ENCODE peak calls at places on chromosomes 5 and 9, in four cellular contexts. Y is RWPE1; J is NCI-H2171; U is stimulated activated naive CD8-positive, alpha-beta T cell treated with anti-CD3 and anti-CD28 coated beads, Interleukin-15, amount 100 ng/mL, for 72 hours. A is an unnamed sample.

GRCh38 chr5:142296914-142297417 is 27.9 kb downstream of the SPRY4 start:
- DNase-seq in Y (no peak), J (no peak), U (no peak), A (no peak)

GRCh38 chr5:59923465-59923864 is 29.9 kb upstream of the PDE4D start:
- DNase-seq in Y (no peak), J (no peak), U (no peak), A (no peak)

GRCh38 chr5:181060231-181060590 is 20.1 kb downstream of the BTNL9 start:
- DNase-seq in Y (no peak), J (no peak), U (no peak), A (no peak)

GRCh38 chr5:177302354-177303110 is 987 bp downstream of the RAB24 start:
- DNase-seq in Y (no peak), J (no peak), U (no peak), A (no peak)

GRCh38 chr5:159807586-159807985 is 108.7 kb upstream of the ADRA1B start:
- DNase-seq in Y (no peak), J (no peak), U (no peak), A (no peak)

GRCh38 chr9:6305954-6306563 is 22.1 kb upstream of the TPD52L3 start:
- DNase-seq in Y (peak), J (peak), U (no peak), A (no peak)

GRCh38 chr5:136174021-136174659 is 18.8 kb downstream of the SMIM32 start:
- DNase-seq in Y (peak), J (no peak), U (no peak), A (peak)

GRCh38 chr5:147860641-147861025 is 17.9 kb upstream of the SCGB3A2 start:
- DNase-seq in Y (no peak), J (no peak), U (no peak), A (no peak)

GRCh38 chr9:110578896-110579752 is at the start of gene SVEP1:
- DNase-seq in Y (peak), J (peak), U (no peak), A (no peak)

GRCh38 chr5:150486402-150487198 is 21.3 kb upstream of the NDST1 start:
- DNase-seq in Y (peak), J (no peak), U (peak), A (peak)

GRCh38 chr5:142832263-142832662 is 62.1 kb downstream of the ARHGAP26 start:
- DNase-seq in Y (no peak), J (no peak), U (no peak), A (no peak)

GRCh38 chr5:82620957-82621600 is 342.9 kb upstream of the RPS23 start:
- DNase-seq in Y (no peak), J (no peak), U (no peak), A (no peak)

A was measured in immature natural killer cell.